ENCODE peak calls at places on chromosomes 6 and 20, in six cellular contexts. L is neuronal stem cell, N is left ventricle myocardium inferior, Q is right lobe of liver, T is substantia nigra, F is PC-9. W is an unnamed sample.
A peak's percentile ranks its signal among the peaks of the same experiment; 100 is the strongest.

GRCh38 chr6:123829302-123829953 is 25.8 kb downstream of the NKAIN2 start:
- DNase-seq in L (no peak), N (no peak), Q (no peak), T (no peak), F (no peak), W (no peak)

GRCh38 chr6:12313992-12314589 is 23.9 kb downstream of the EDN1 start:
- DNase-seq in L (no peak), N (no peak), Q (no peak), T (no peak), F (peak; percentile 100), W (peak; percentile 50)

GRCh38 chr6:2344319-2344905 is 99.0 kb upstream of the GMDS start:
- DNase-seq in L (no peak), N (no peak), Q (no peak), T (no peak), F (no peak), W (no peak)

GRCh38 chr6:150835620-150836019 is 29.9 kb upstream of the MTHFD1L start:
- DNase-seq in L (no peak), N (no peak), Q (no peak), T (no peak), F (peak; percentile 69), W (no peak)

GRCh38 chr6:127102299-127102698 is 16.2 kb upstream of the RSPO3 start:
- DNase-seq in L (no peak), N (no peak), Q (no peak), T (no peak), F (peak; percentile 94), W (no peak)

GRCh38 chr6:74840953-74841352 is 364.9 kb downstream of the COL12A1 start:
- DNase-seq in L (no peak), N (no peak), Q (no peak), T (no peak), F (no peak), W (no peak)

GRCh38 chr6:7107578-7108195 is at the start of gene RREB1:
- DNase-seq in L (peak; percentile 58), N (peak; percentile 57), Q (peak; percentile 75), T (no peak), F (no peak), W (peak; percentile 54)

GRCh38 chr6:135493218-135493961 is 4.2 kb downstream of the AHI1 start:
- DNase-seq in L (no peak), N (no peak), Q (no peak), T (no peak), F (no peak), W (no peak)

GRCh38 chr6:54516331-54516730 is 208.1 kb downstream of the TINAG start:
- DNase-seq in L (no peak), N (no peak), Q (no peak), T (no peak), F (no peak), W (no peak)

GRCh38 chr6:157989541-157990289 is 8.1 kb downstream of the SYNJ2 start:
- DNase-seq in L (no peak), N (peak; percentile 80), Q (peak; percentile 90), T (peak; percentile 71), F (peak; percentile 46), W (peak; percentile 98)

GRCh38 chr6:57262491-57262890 is 40.4 kb upstream of the RAB23 start:
- DNase-seq in L (no peak), N (peak; percentile 74), Q (peak; percentile 47), T (peak; percentile 45), F (no peak), W (no peak)

GRCh38 chr20:6665621-6666345 is 101.7 kb upstream of the BMP2 start:
- DNase-seq in L (no peak), N (no peak), Q (no peak), T (no peak), F (no peak), W (no peak)

GRCh38 chr6:66849843-66850242 is 1142.8 kb upstream of the EYS start:
- DNase-seq in L (peak; percentile 11), N (no peak), Q (no peak), T (no peak), F (peak; percentile 35), W (no peak)

GRCh38 chr20:40494238-40494637 is 194.8 kb downstream of the MAFB start:
- DNase-seq in L (no peak), N (no peak), Q (peak; percentile 55), T (no peak), F (no peak), W (no peak)

GRCh38 chr20:62928246-62928939 is 2.1 kb upstream of the DIDO1 start:
- DNase-seq in L (no peak), N (no peak), Q (no peak), T (no peak), F (no peak), W (no peak)

GRCh38 chr20:32416206-32416605 is 58.1 kb downstream of the ASXL1 start:
- DNase-seq in L (no peak), N (no peak), Q (no peak), T (no peak), F (no peak), W (no peak)

GRCh38 chr6:169250660-169251059 is 3.0 kb downstream of the THBS2 start:
- DNase-seq in L (no peak), N (no peak), Q (peak; percentile 16), T (peak; percentile 83), F (no peak), W (no peak)

GRCh38 chr6:163723759-163724158 is 309.2 kb downstream of the QKI start:
- DNase-seq in L (no peak), N (no peak), Q (no peak), T (no peak), F (no peak), W (no peak)

GRCh38 chr6:90194371-90194841 is 102.2 kb downstream of the BACH2 start:
- DNase-seq in L (no peak), N (no peak), Q (no peak), T (no peak), F (no peak), W (no peak)

GRCh38 chr6:149160943-149161342 is 156.6 kb upstream of the TAB2 start:
- DNase-seq in L (no peak), N (no peak), Q (no peak), T (no peak), F (peak; percentile 83), W (no peak)

GRCh38 chr6:73523434-73524123 is 2.7 kb upstream of the EEF1A1 start:
- DNase-seq in L (no peak), N (peak; percentile 61), Q (peak; percentile 76), T (peak; percentile 16), F (peak; percentile 74), W (peak; percentile 75)

GRCh38 chr6:41497994-41498393 is 48.2 kb upstream of the FOXP4 start:
- DNase-seq in L (no peak), N (no peak), Q (no peak), T (no peak), F (no peak), W (no peak)

GRCh38 chr6:107763959-107764358 is 60.2 kb downstream of the SCML4 start:
- DNase-seq in L (no peak), N (no peak), Q (no peak), T (no peak), F (no peak), W (no peak)

GRCh38 chr20:23141450-23142161 is 55.5 kb upstream of the CD93 start:
- DNase-seq in L (no peak), N (no peak), Q (no peak), T (no peak), F (no peak), W (no peak)

GRCh38 chr20:37315293-37316110 is 26.0 kb downstream of the MANBAL start:
- DNase-seq in L (no peak), N (peak; percentile 86), Q (no peak), T (no peak), F (no peak), W (no peak)

GRCh38 chr20:381581-382290 is 1.2 kb downstream of the TRIB3 start:
- DNase-seq in L (peak; percentile 30), N (peak; percentile 66), Q (peak; percentile 92), T (no peak), F (peak; percentile 65), W (peak; percentile 86)

GRCh38 chr20:37426106-37426505 is 80.2 kb downstream of the SRC start:
- DNase-seq in L (no peak), N (no peak), Q (no peak), T (no peak), F (no peak), W (no peak)

GRCh38 chr20:1122388-1123315 is 4.2 kb downstream of the PSMF1 start:
- DNase-seq in L (no peak), N (peak; percentile 32), Q (peak; percentile 85), T (peak; percentile 13), F (no peak), W (peak; percentile 68)

GRCh38 chr6:157688960-157689599 is 134.0 kb upstream of the SNX9 start:
- DNase-seq in L (no peak), N (no peak), Q (no peak), T (no peak), F (no peak), W (no peak)

GRCh38 chr20:5445611-5446010 is 128.9 kb upstream of the PROKR2 start:
- DNase-seq in L (no peak), N (no peak), Q (no peak), T (no peak), F (peak; percentile 19), W (no peak)

GRCh38 chr6:77463881-77464867 is 883 bp upstream of the HTR1B start:
- DNase-seq in L (peak; percentile 35), N (no peak), Q (no peak), T (no peak), F (no peak), W (no peak)

GRCh38 chr6:30062471-30063178 is 1.6 kb downstream of the POLR1H start:
- DNase-seq in L (no peak), N (no peak), Q (no peak), T (no peak), F (no peak), W (no peak)
- H3K27ac ChIP-seq in L (no peak overlapping the region), N (no peak overlapping the region), Q (no peak overlapping the region), T (no peak overlapping the region), F (no peak overlapping the region), W (no peak overlapping the region)

DNA sequence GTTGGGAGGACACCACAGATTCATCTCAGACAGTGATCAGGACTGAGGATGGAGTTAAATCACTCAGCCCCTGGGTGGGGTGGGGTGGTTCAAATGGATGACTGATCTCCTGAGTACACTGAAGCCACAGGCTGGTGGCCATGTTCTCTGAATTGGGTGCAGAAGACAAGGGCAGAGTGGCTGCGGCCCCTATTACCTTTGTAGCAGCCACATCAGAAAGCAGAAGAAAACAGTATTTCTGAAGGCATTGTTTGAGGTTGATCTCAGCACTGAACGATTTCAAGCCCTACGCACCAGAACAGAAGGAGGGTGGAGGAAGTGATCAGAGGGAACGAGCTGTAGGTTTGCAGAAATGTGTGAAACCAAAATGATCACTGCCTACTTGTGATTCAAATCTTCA is 71.6 kb downstream of the SH3BGRL2 start:
- DNase-seq in L (no peak), N (no peak), Q (no peak), T (no peak), F (no peak), W (no peak)
- H3K27ac ChIP-seq in L (no peak overlapping the region), N (no peak overlapping the region), Q (no peak overlapping the region), T (no peak overlapping the region), F (no peak overlapping the region), W (no peak overlapping the region)

DNA sequence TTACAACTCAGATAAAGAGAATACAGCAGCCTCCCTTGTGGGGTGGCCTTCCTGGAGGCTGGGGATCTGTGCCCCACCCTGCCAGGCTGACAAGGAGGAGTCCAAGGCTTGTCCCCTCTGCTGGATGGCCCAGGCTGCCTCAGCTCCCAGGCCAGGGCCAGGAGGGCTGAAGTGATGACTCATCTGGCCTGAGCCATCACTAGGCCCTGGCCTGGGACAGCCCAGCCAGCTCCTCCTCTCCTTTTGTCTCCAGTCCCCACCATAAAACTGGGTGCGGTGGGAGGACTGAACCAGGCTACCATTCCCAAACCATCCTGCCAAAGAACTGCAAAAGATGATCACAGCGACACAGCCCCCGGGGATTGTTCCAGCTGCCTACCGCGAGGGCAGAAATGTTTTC is 15.0 kb downstream of the GRM4 start:
- DNase-seq in L (no peak), N (no peak), Q (no peak), T (no peak), F (no peak), W (no peak)
- H3K27ac ChIP-seq in L (no peak overlapping the region), N (no peak overlapping the region), Q (no peak overlapping the region), T (no peak overlapping the region), F (no peak overlapping the region), W (no peak overlapping the region)

GRCh38 chr6:5282191-5282623 is 20.9 kb downstream of the FARS2 start:
- DNase-seq in L (no peak), N (no peak), Q (no peak), T (no peak), F (no peak), W (no peak)
- H3K27ac ChIP-seq in L (no peak overlapping the region), N (no peak overlapping the region), Q (no peak overlapping the region), T (no peak overlapping the region), F (no peak overlapping the region), W (no peak overlapping the region)

W was measured in pancreas.